ENCODE peak calls at places on chromosomes 5 and 9, in four cellular contexts. S, D, K and I are unnamed samples.

GRCh38 chr9:91857291-91857781 is 92.7 kb downstream of the ROR2 start:
- DNase-seq in S (no peak), D (peak), K (no peak), I (no peak)

GRCh38 chr9:83238871-83239624 is 176.1 kb upstream of the RASEF start:
- DNase-seq in S (no peak), D (no peak), K (peak), I (no peak)

GRCh38 chr5:1214936-1215220 is 10.3 kb upstream of the SLC6A18 start:
- DNase-seq in S (no peak), D (no peak), K (peak), I (no peak)

GRCh38 chr5:13985736-13986418 is 41.4 kb upstream of the DNAH5 start:
- DNase-seq in S (no peak), D (peak), K (no peak), I (no peak)

GRCh38 chr9:68515304-68516017 is 25.2 kb downstream of the TMEM252 start:
- DNase-seq in S (no peak), D (peak), K (no peak), I (no peak)

GRCh38 chr5:108743344-108743743 is 4.4 kb upstream of the FER start:
- DNase-seq in S (no peak), D (no peak), K (no peak), I (no peak)

GRCh38 chr5:133122711-133123110 is 70.9 kb downstream of the HSPA4 start:
- DNase-seq in S (no peak), D (no peak), K (no peak), I (no peak)

GRCh38 chr5:156406023-156406422 is 79.1 kb downstream of the SGCD start:
- DNase-seq in S (no peak), D (no peak), K (no peak), I (no peak)

GRCh38 chr9:10272830-10273229 is 340.0 kb downstream of the PTPRD start:
- DNase-seq in S (no peak), D (no peak), K (no peak), I (no peak)

GRCh38 chr9:121362813-121363585 is 7.1 kb downstream of the STOM start:
- DNase-seq in S (no peak), D (peak), K (no peak), I (no peak)

GRCh38 chr5:153489611-153490010 is 859 bp upstream of the GRIA1 start:
- DNase-seq in S (no peak), D (peak), K (no peak), I (no peak)

GRCh38 chr5:94857119-94857518 is 238.7 kb downstream of the SLF1 start:
- DNase-seq in S (no peak), D (no peak), K (no peak), I (no peak)

GRCh38 chr5:89110916-89111646 is 228.1 kb upstream of the MEF2C start:
- DNase-seq in S (no peak), D (no peak), K (no peak), I (no peak)

GRCh38 chr5:77204967-77205366 is 5.5 kb upstream of the PDE8B start:
- DNase-seq in S (no peak), D (no peak), K (no peak), I (no peak)

GRCh38 chr9:94807556-94807955 is 81.1 kb downstream of the AOPEP start:
- DNase-seq in S (no peak), D (peak), K (no peak), I (no peak)

GRCh38 chr9:94806307-94806893 is 79.9 kb downstream of the AOPEP start:
- DNase-seq in S (no peak), D (no peak), K (no peak), I (no peak)

GRCh38 chr9:94804316-94804715 is 77.8 kb downstream of the AOPEP start:
- DNase-seq in S (no peak), D (no peak), K (no peak), I (no peak)

GRCh38 chr9:94804917-94805544 is 78.5 kb downstream of the AOPEP start:
- DNase-seq in S (no peak), D (no peak), K (no peak), I (no peak)

GRCh38 chr9:94805585-94805984 is 79.1 kb downstream of the AOPEP start:
- DNase-seq in S (no peak), D (peak), K (no peak), I (no peak)
- TF ChIP-seq POLR2A in S (no peak), D (no peak), K (no peak), I (no peak)

DNA sequence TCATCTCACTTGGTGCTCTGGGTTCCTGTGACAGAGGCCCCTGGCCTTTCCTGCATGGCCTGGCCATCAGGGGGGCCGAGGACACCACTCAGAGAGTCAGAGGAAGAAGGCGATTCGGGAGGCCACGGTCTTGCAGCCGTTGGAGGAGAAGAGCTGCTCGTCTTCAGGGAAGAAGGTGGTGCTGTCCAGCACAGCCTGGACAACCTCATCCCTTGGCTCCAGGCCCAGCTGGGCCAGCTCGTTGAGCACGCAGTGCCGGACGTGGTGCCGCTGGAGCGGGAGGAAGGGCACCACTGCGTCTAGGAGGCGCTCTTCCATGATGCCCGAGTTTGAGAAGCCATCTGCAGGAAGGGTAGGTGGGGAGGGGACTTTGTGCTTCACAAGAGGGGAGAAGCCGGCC is 3.2 kb downstream of the TOR2A start:
- DNase-seq in S (no peak), D (no peak), K (no peak), I (peak)
- TF ChIP-seq CTCF in S (no peak), D (no peak), K (no peak), I (no peak)

GRCh38 chr5:180647941-180648500 is 1.4 kb downstream of the FLT4 start:
- DNase-seq in S (peak), D (no peak), K (no peak), I (no peak)
- H3K4me3 ChIP-seq in S (no peak), D (no peak), K (peak), I (no peak)

GRCh38 chr9:128120741-128121465 is 6.6 kb downstream of the PTGES2 start:
- DNase-seq in S (no peak), D (no peak), K (peak), I (no peak)
- TF ChIP-seq POLR2A in S (no peak), D (no peak), K (no peak), I (no peak)

DNA sequence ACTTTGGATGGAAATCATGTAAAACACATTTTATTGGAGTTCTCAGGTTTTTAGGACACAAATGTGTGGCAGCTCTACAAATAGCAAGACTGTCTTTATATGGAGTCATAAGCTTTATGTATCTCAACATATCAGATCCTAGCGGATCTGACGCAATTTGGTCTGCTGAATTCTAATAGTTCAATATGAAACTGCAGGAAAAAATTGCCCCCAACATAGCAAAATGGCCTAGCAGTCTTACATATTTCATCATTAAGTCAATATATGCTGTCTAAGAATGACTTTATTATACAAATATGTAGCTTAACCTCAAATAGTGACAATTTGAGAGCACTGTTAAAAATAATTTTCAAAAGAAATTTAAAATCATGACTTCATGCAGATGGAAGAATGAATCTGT is 244.3 kb downstream of the TAF11L14 start:
- DNase-seq in S (no peak), D (no peak), K (no peak), I (no peak)
- TF ChIP-seq CTCF in S (no peak), D (no peak), K (no peak), I (no peak)

GRCh38 chr5:83567741-83568530 is 96.4 kb downstream of the VCAN start:
- DNase-seq in S (no peak), D (peak), K (no peak), I (no peak)
- H3K4me3 ChIP-seq in S (no peak), D (no peak), K (no peak), I (no peak)

GRCh38 chr5:112975721-112976431 is 722 bp upstream of the DCP2 start:
- DNase-seq in S (no peak), D (no peak), K (no peak), I (no peak)

GRCh38 chr5:112978836-112979235 is 2.2 kb downstream of the DCP2 start:
- DNase-seq in S (no peak), D (no peak), K (no peak), I (no peak)

GRCh38 chr5:112977440-112977861 is 853 bp downstream of the DCP2 start:
- DNase-seq in S (no peak), D (no peak), K (no peak), I (no peak)

GRCh38 chr5:112974901-112975300 is 1.7 kb upstream of the DCP2 start:
- DNase-seq in S (no peak), D (no peak), K (no peak), I (no peak)

GRCh38 chr5:112976432-112977309 is at the start of gene DCP2:
- DNase-seq in S (peak), D (peak), K (peak), I (peak)
- TF ChIP-seq POLR2A in S (peak), D (peak), K (peak), I (no peak)

GRCh38 chr9:133799106-133799505 is 61.0 kb upstream of the SARDH start:
- DNase-seq in S (no peak), D (no peak), K (no peak), I (no peak)

GRCh38 chr9:133801739-133802138 is 63.6 kb upstream of the SARDH start:
- DNase-seq in S (no peak), D (no peak), K (no peak), I (no peak)

GRCh38 chr9:133798160-133798559 is 60.0 kb upstream of the SARDH start:
- DNase-seq in S (no peak), D (no peak), K (no peak), I (no peak)

GRCh38 chr9:133800266-133800665 is 62.1 kb upstream of the SARDH start:
- DNase-seq in S (no peak), D (no peak), K (no peak), I (no peak)

DNA sequence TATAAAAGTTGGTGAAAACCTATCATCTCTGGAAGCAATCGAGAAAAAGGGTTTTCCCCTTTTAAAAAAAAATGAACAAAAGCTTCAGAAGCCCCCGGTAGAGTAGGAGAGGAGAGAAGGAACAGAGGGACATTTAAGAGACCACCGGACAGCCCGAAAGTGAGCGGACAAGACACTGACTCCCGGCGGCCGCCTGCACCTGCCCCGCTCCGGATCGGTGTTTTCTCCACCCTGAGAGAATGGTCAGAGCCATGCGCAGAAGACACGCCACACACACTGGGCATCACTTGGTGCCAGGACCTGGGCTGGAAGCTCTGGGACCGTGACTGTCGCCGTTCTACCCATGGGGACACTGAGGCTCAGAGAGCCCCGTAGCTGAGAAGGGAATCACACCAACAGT is 61.6 kb upstream of the SARDH start:
- DNase-seq in S (no peak), D (no peak), K (no peak), I (no peak)
- TF ChIP-seq CTCF in S (no peak), D (no peak), K (no peak), I (no peak)